ENCODE peak calls at places on chromosome 14, in seven cellular contexts. M is HepG2, J is HS-5, S is NCI-H1436, X is GM03348, C is GM10248, H is adipocyte. L is an unnamed sample.

GRCh38 chr14:30291216-30291615 is 267.7 kb upstream of the G2E3 start:
- DNase-seq in M (no peak), J (peak), S (no peak), X (peak), C (no peak), H (peak), L (peak)

GRCh38 chr14:55131782-55132181 is 2.7 kb downstream of the LGALS3 start:
- DNase-seq in M (no peak), J (no peak), S (no peak), X (peak), C (no peak), H (peak), L (no peak)

GRCh38 chr14:101116065-101116464 is 212.5 kb upstream of the RTL1 start:
- DNase-seq in M (no peak), J (no peak), S (no peak), X (no peak), C (no peak), H (no peak), L (no peak)

GRCh38 chr14:104341532-104342434 is 203.4 kb downstream of the KIF26A start:
- DNase-seq in M (peak), J (no peak), S (peak), X (peak), C (no peak), H (no peak), L (no peak)

GRCh38 chr14:106308839-106309389 is 782.5 kb downstream of the TMEM121 start:
- DNase-seq in M (peak), J (no peak), S (no peak), X (no peak), C (peak), H (no peak), L (no peak)

GRCh38 chr14:60310086-60310684 is 61.2 kb downstream of the PPM1A start:
- DNase-seq in M (no peak), J (no peak), S (peak), X (no peak), C (no peak), H (peak), L (peak)

GRCh38 chr14:35405304-35405996 is 901 bp upstream of the NFKBIA start:
- DNase-seq in M (peak), J (no peak), S (no peak), X (no peak), C (no peak), H (no peak), L (no peak)

GRCh38 chr14:23722675-23723074 is 86.5 kb downstream of the DHRS2 start:
- DNase-seq in M (no peak), J (no peak), S (no peak), X (no peak), C (no peak), H (peak), L (no peak)

GRCh38 chr14:57022608-57023007 is 212.3 kb upstream of the OTX2 start:
- DNase-seq in M (no peak), J (no peak), S (no peak), X (no peak), C (no peak), H (no peak), L (no peak)

GRCh38 chr14:36773136-36773540 is 111.5 kb downstream of the PAX9 start:
- DNase-seq in M (peak), J (peak), S (peak), X (no peak), C (no peak), H (peak), L (peak)